ENCODE peak calls at places on chromosomes 13 and 19, in ten cellular contexts. L is GF-D8; C is RKO; W is Kasumi-1; Y is stimulated activated CD4-positive, alpha-beta T cell treated with anti-CD3 and anti-CD28 coated beads, Interleukin-2, amount 100 ng/mL, for 48 hours; M is tibial artery; G is thyroid gland; K is OCI-LY7; F is lower lobe of right lung; E is cardiac fibroblast. R is an unnamed sample.

GRCh38 chr19:18389736-18390074 is 3.7 kb downstream of the GDF15 start:
- DNase-seq in W (no peak), C (no peak), Y (no peak), G (no peak), E (no peak), L (no peak), K (no peak), F (no peak), M (no peak), R (no peak)

GRCh38 chr19:54160182-54160811 is 776 bp upstream of the LENG1 start:
- DNase-seq in M (no peak), K (no peak), F (no peak), W (no peak), L (no peak), G (peak; percentile 36), Y (no peak), E (peak; percentile 45), C (peak; percentile 61), R (no peak)

GRCh38 chr19:3123956-3124355 is 11.9 kb upstream of the GNA15 start:
- DNase-seq in F (no peak), G (no peak), M (no peak), K (no peak), W (no peak), E (no peak), L (no peak), Y (no peak), C (no peak), R (no peak)

GRCh38 chr19:1422943-1423342 is 15.3 kb upstream of the RPS15 start:
- DNase-seq in F (no peak), Y (no peak), G (no peak), K (no peak), L (no peak), E (no peak), M (peak; percentile 60), C (no peak), W (no peak), R (no peak)

GRCh38 chr13:79646880-79647279 is 165.9 kb downstream of the NDFIP2 start:
- DNase-seq in W (no peak), K (no peak), F (no peak), M (no peak), G (no peak), E (no peak), Y (no peak), L (no peak), C (no peak), R (no peak)

GRCh38 chr13:113938716-113939115 is 35.2 kb downstream of the C13orf46 start:
- DNase-seq in E (peak; percentile 8), C (no peak), K (no peak), F (no peak), G (no peak), L (no peak), Y (no peak), M (no peak), W (no peak), R (no peak)

GRCh38 chr19:18357442-18358264 is 17.3 kb downstream of the PGPEP1 start:
- DNase-seq in F (no peak), L (no peak), Y (no peak), C (no peak), M (no peak), K (no peak), E (no peak), G (no peak), W (no peak), R (no peak)

GRCh38 chr19:12065100-12065538 is 588 bp downstream of the ZNF844 start:
- DNase-seq in E (peak; percentile 61), W (no peak), Y (no peak), C (peak; percentile 46), L (no peak), G (peak; percentile 52), K (no peak), F (no peak), M (peak; percentile 71), R (no peak)

GRCh38 chr13:28494861-28495585 is at the start of gene FLT1:
- DNase-seq in E (peak; percentile 39), M (no peak), F (peak; percentile 67), G (peak; percentile 30), C (no peak), K (no peak), Y (peak; percentile 38), W (no peak), L (no peak), R (no peak)

GRCh38 chr19:53662209-53662608 is 30.4 kb downstream of the DPRX start:
- DNase-seq in L (no peak), M (no peak), Y (no peak), G (no peak), F (no peak), E (no peak), W (no peak), K (no peak), C (no peak), R (no peak)

GRCh38 chr19:4977299-4978174 is 8.6 kb downstream of the KDM4B start:
- DNase-seq in E (peak; percentile 93), Y (no peak), C (no peak), L (no peak), F (no peak), W (no peak), G (peak; percentile 88), M (no peak), K (no peak), R (no peak)

R was measured in MV-4-11.